ENCODE peak calls at places on chromosomes 12 and 14, in five cellular contexts. E is mesendoderm, B is neuronal stem cell, D is adipocyte, S is mammary epithelial cell. J is an unnamed sample.

GRCh38 chr12:128268348-128268725 is 1.4 kb downstream of the TMEM132C start:
- DNase-seq in S (no peak), B (no peak), D (no peak), E (peak), J (peak)

GRCh38 chr14:73235531-73236155 is 1.7 kb upstream of the PAPLN start:
- DNase-seq in D (no peak), S (no peak), E (peak), B (peak), J (peak)

GRCh38 chr12:107684029-107684790 is 1.4 kb upstream of the PWP1 start:
- DNase-seq in E (no peak), D (peak), S (no peak), B (no peak), J (no peak)

GRCh38 chr12:57236925-57237652 is 7.6 kb downstream of the SHMT2 start:
- DNase-seq in B (no peak), E (peak), D (peak), S (no peak), J (peak)

GRCh38 chr14:105192866-105193731 is 12.0 kb upstream of the NUDT14 start:
- DNase-seq in S (no peak), B (no peak), E (no peak), D (peak), J (no peak)

GRCh38 chr14:61174395-61175386 is 106.4 kb downstream of the TMEM30B start:
- DNase-seq in B (no peak), D (peak), E (peak), S (peak), J (peak)

GRCh38 chr14:60094306-60094897 is 2.7 kb downstream of the PCNX4 start:
- DNase-seq in E (peak), B (no peak), S (no peak), D (no peak), J (peak)

GRCh38 chr14:87241018-87241779 is 751.8 kb downstream of the GALC start:
- DNase-seq in E (no peak), B (no peak), D (no peak), S (no peak), J (no peak)

GRCh38 chr14:102320033-102320660 is 601 bp downstream of the ZNF839 start:
- DNase-seq in D (peak), S (peak), B (no peak), E (peak), J (peak)

GRCh38 chr12:65823481-65824313 is 586 bp upstream of the HMGA2 start:
- DNase-seq in E (peak), B (peak), S (peak), D (peak), J (peak)

GRCh38 chr14:97218713-97219355 is 421.7 kb downstream of the VRK1 start:
- DNase-seq in E (peak), D (no peak), S (no peak), B (peak), J (peak)

GRCh38 chr14:26867171-26867757 is 269.4 kb upstream of the NOVA1 start:
- DNase-seq in B (no peak), S (no peak), E (peak), D (no peak), J (peak)

GRCh38 chr12:27525373-27525772 is 1.4 kb downstream of the PPFIBP1 start:
- DNase-seq in D (peak), B (no peak), S (peak), E (peak), J (peak)

GRCh38 chr12:121036810-121037326 is 2.2 kb downstream of the OASL start:
- DNase-seq in E (no peak), B (no peak), S (peak), D (peak), J (no peak)

GRCh38 chr12:84599539-84599938 is 313.1 kb downstream of the SLC6A15 start:
- DNase-seq in E (peak), S (peak), D (peak), B (no peak), J (no peak)

GRCh38 chr12:92608418-92609091 is 94.2 kb upstream of the PLEKHG7 start:
- DNase-seq in B (peak), D (peak), S (peak), E (peak), J (no peak)

GRCh38 chr12:30152705-30153104 is 369.0 kb upstream of the TMTC1 start:
- DNase-seq in D (no peak), E (no peak), S (no peak), B (no peak), J (no peak)

GRCh38 chr12:117685115-117685926 is 283.5 kb downstream of the KSR2 start:
- DNase-seq in S (no peak), D (no peak), E (peak), B (peak), J (peak)

GRCh38 chr12:32265461-32265860 is 133.9 kb upstream of the FGD4 start:
- DNase-seq in E (no peak), D (no peak), B (no peak), S (no peak), J (no peak)
- H3K9ac ChIP-seq in E (no peak), D (no peak), B (no peak), S (no peak), J (no peak)

GRCh38 chr14:68403191-68403781 is 389.6 kb downstream of the ZFP36L1 start:
- DNase-seq in B (no peak), E (no peak), S (no peak), D (peak), J (no peak)

GRCh38 chr14:68403794-68404522 is 388.9 kb downstream of the ZFP36L1 start:
- DNase-seq in B (no peak), S (no peak), E (no peak), D (no peak), J (no peak)

GRCh38 chr14:68401855-68402254 is 391.0 kb downstream of the ZFP36L1 start:
- DNase-seq in E (no peak), S (no peak), D (no peak), B (no peak), J (no peak)

GRCh38 chr14:68401320-68401719 is 391.5 kb downstream of the ZFP36L1 start:
- DNase-seq in D (no peak), B (no peak), S (peak), E (peak), J (no peak)

GRCh38 chr14:68402525-68403101 is 390.3 kb downstream of the ZFP36L1 start:
- DNase-seq in D (no peak), B (no peak), S (no peak), E (no peak), J (no peak)
- H3K9ac ChIP-seq in D (no peak), B (no peak), S (no peak), E (no peak), J (no peak)

GRCh38 chr14:68786491-68787234 is 6.2 kb downstream of the ZFP36L1 start:
- DNase-seq in D (peak), S (peak), B (no peak), E (peak), J (peak)
- H3K9ac ChIP-seq in D (peak), S (peak), B (no peak), E (no peak), J (no peak)

DNA sequence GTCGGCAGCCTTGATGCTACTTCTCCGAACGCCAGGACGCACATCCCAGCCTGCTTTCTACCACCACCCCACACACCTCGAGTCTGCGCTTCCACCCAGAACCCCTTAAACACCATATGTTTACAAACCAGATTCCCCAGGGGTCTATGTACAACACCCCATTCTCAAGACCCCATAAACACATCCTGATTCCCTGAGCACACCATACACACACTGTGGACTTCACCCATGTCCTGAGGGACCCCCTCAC is 738 bp downstream of the TTC7B start:
- DNase-seq in D (no peak), S (no peak), E (no peak), B (no peak), J (no peak)
- H3K9ac ChIP-seq in D (peak), S (peak), E (peak), B (peak), J (peak)

DNA sequence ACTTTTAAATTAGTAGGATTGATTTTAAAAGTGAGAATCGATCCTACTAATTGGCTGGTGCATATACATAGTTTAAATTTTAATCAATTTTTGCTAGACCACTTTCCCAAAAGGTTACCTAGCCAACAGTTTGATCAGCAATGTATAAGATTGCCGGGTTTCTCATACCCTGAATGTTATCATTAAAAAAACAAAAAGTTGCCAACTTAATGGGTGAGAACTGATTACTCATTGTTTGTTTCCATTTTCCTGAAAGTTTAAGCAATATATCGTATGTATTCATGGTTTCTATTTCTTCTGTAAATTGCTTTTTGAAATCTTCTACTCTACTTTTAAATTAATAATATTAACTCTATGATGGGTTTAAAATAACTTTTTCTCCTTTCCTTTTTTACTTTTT is 4.4 kb upstream of the MYBPC1 start:
- DNase-seq in B (no peak), D (no peak), E (no peak), S (no peak), J (no peak)
- H3K9ac ChIP-seq in B (no peak), D (no peak), E (no peak), S (no peak), J (no peak)

J was measured in endodermal cell.